ENCODE peak calls at places on chromosomes 1 and 21, in five cellular contexts. Q is fibroblast of lung, B is ovary, M is left ventricle myocardium inferior, G is DND-41. L is an unnamed sample. For H3K4me1, the result is how much of the 10 kb centered on the place peaks cover.

GRCh38 chr1:9643351-9644256 is 7.9 kb upstream of the PIK3CD start:
- DNase-seq in Q (no peak), B (no peak), M (no peak), G (no peak), L (no peak)

GRCh38 chr21:45280178-45280821 is 7.4 kb downstream of the POFUT2 start:
- DNase-seq in Q (no peak), B (peak), M (no peak), G (no peak), L (no peak)

GRCh38 chr21:35189077-35189863 is 140.2 kb upstream of the RUNX1 start:
- DNase-seq in Q (peak), B (peak), M (no peak), G (peak), L (no peak)

GRCh38 chr1:156145622-156146005 is 7.8 kb upstream of the SEMA4A start:
- DNase-seq in Q (no peak), B (no peak), M (no peak), G (no peak), L (no peak)

GRCh38 chr1:45501502-45501859 is 1.4 kb downstream of the MMACHC start:
- DNase-seq in Q (no peak), B (no peak), M (no peak), G (no peak), L (no peak)

GRCh38 chr1:30933874-30934252 is 25.3 kb upstream of the SDC3 start:
- DNase-seq in Q (no peak), B (no peak), M (no peak), G (no peak), L (no peak)

GRCh38 chr1:206544562-206545257 is 37.4 kb downstream of the RASSF5 start:
- DNase-seq in Q (peak), B (peak), M (peak), G (peak), L (peak)

GRCh38 chr1:107795994-107796393 is 169.0 kb downstream of the VAV3 start:
- DNase-seq in Q (no peak), B (no peak), M (no peak), G (no peak), L (no peak)

GRCh38 chr1:69534829-69535228 is 32.9 kb upstream of the LRRC7 start:
- DNase-seq in Q (no peak), B (no peak), M (no peak), G (no peak), L (no peak)

GRCh38 chr1:172286629-172287076 is 133.8 kb upstream of the C1orf105 start:
- DNase-seq in Q (peak), B (no peak), M (no peak), G (no peak), L (no peak)

GRCh38 chr1:24009406-24009805 is 29.3 kb upstream of the SRSF10 start:
- DNase-seq in Q (no peak), B (no peak), M (no peak), G (no peak), L (no peak)

DNA sequence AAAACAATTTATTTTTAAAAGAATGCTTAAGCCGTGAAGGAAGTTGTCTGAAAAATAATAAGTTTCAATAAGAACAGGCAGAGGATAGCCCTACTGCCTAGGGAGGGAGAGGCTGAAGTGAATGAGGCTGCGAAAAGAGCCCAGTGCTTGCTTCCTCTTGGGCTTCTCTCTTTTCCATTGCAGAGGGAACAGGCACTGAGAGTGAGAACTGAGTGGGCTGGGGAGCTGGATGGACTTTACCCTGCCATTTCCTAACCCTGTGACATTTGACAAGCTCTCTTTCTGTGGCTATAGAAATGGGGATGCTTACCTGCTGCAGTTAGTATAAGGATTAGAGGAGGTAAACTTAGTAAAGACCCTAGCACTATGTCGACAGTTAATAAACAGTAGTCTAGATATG is 30.0 kb downstream of the TENT5C start:
- DNase-seq in Q (no peak), B (no peak), M (no peak), G (no peak), L (no peak)
- H3K4me1 ChIP-seq in Q (under half), B (under half), M (under half), G (under half), L (under half)

GRCh38 chr1:3355089-3355488 is 99.4 kb upstream of the ARHGEF16 start:
- DNase-seq in Q (no peak), B (no peak), M (no peak), G (no peak), L (no peak)
- H3K4me1 ChIP-seq in Q (under half), B (under half), M (half or more), G (under half), L (under half)

DNA sequence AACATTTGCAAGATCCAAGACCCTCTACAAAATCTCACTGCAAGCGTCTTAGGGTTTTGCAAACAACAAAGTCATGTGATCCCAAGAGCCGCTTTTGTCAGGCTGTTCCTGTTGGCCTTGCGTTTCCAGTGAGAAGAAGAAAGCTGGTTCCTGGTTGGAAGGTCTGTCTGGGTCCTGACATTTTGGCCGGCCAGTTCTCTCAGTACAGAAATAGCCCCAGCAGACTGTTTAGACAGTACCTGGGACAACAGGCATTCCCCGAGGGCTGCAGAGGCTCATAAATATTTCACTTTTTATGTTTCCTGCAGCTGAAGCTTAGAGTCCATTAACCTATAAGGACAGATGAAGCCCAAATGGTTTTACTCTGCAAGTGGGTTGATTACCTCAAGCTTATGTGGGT is 8.6 kb downstream of the GPR137B start:
- DNase-seq in Q (no peak), B (no peak), M (no peak), G (no peak), L (no peak)
- H3K4me1 ChIP-seq in Q (under half), B (under half), M (half or more), G (under half), L (under half)

DNA sequence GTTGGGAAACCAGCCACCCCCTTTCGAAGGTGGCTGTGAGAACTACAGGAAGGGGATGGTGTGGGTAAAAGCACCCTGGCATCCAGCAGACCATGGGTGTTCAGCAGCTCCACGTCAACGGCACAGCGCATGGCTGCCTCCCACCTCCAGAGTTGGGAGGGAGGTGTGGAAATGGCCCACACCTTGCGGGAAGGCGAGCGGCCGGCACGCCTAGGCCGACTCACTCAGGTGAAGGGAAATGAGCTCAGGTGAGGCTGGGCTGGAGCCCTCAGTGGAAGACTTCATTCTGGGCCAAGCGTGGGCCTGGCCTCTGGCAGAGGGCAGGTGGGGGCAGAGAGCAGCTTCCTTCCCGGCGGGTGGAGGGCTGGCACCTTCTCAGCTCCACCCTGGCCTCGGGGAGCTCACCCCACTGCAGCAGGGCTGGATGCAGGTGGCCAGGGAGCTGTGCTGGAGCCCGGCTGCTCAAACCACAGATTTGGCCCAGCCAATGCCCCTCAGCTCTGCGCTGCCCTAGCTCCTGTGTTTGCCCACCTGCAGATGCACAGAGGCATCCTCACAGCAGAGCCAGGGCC is 24.8 kb upstream of the ALDH4A1 start:
- DNase-seq in Q (no peak), B (no peak), M (no peak), G (peak), L (peak)
- H3K4me1 ChIP-seq in Q (half or more), B (under half), M (half or more), G (under half), L (half or more)

GRCh38 chr1:234722904-234723588 is 113.1 kb upstream of the IRF2BP2 start:
- DNase-seq in Q (peak), B (peak), M (peak), G (peak), L (no peak)

GRCh38 chr1:234727018-234727757 is 117.2 kb upstream of the IRF2BP2 start:
- DNase-seq in Q (no peak), B (no peak), M (no peak), G (no peak), L (no peak)

GRCh38 chr1:234726359-234726836 is 116.4 kb upstream of the IRF2BP2 start:
- DNase-seq in Q (no peak), B (peak), M (no peak), G (no peak), L (no peak)

GRCh38 chr1:234724517-234725176 is 114.7 kb upstream of the IRF2BP2 start:
- DNase-seq in Q (no peak), B (peak), M (peak), G (no peak), L (no peak)

DNA sequence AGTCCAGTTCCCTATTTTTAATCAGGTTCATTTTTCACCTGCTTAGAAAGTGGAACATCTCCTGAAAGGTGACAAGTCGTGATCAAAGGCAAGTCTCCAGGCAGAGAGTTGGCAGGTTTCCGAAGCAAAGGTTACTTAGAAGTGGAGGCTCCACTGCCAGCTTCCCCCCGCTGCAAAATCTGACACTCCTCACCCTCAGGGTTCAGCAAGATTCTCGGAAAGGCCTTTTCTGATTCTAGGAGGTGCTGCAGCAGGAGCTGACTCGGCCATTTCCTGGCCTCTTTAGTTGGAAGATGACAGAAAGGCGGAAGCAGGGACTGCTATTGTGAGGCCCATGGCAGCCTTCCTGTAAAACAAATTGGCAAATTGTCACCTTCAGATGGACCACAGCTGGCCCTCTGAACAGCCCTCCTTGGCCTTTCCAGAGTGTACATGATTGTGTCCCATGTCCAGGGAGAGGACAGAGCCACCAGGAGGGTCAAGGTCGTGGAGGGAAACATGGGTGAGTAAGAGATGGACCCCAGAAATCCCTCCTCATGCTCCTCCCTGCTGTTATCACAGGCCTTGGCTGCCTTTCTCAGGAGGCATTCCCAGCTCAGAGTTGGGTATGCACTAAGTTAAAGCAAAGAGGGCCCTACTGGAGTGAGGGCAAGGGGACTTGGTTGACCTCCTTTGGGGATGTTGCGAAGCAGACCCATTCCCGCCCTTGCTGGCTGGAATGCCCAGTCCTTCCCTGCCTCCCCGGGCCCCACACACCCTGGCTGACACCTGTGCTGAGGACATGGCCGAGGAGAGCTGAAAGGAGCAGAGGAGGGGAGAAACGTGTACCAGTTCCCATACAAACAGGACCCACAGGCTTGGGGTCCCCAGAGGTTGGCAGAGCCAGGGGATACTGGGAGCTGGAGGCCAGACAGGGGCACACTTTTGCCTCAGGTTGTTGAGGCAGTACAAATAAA is 115.5 kb upstream of the IRF2BP2 start:
- DNase-seq in Q (peak), B (peak), M (peak), G (peak), L (peak)
- H3K4me1 ChIP-seq in Q (under half), B (under half), M (half or more), G (half or more), L (under half)

GRCh38 chr1:11714831-11715574 is 20.9 kb upstream of the AGTRAP start:
- DNase-seq in Q (no peak), B (no peak), M (no peak), G (no peak), L (no peak)
- H3K4me1 ChIP-seq in Q (under half), B (under half), M (under half), G (under half), L (under half)

GRCh38 chr1:151993084-151993733 is 450 bp downstream of the S100A10 start:
- DNase-seq in Q (no peak), B (peak), M (peak), G (peak), L (peak)
- H3K4me1 ChIP-seq in Q (under half), B (under half), M (half or more), G (under half), L (under half)

DNA sequence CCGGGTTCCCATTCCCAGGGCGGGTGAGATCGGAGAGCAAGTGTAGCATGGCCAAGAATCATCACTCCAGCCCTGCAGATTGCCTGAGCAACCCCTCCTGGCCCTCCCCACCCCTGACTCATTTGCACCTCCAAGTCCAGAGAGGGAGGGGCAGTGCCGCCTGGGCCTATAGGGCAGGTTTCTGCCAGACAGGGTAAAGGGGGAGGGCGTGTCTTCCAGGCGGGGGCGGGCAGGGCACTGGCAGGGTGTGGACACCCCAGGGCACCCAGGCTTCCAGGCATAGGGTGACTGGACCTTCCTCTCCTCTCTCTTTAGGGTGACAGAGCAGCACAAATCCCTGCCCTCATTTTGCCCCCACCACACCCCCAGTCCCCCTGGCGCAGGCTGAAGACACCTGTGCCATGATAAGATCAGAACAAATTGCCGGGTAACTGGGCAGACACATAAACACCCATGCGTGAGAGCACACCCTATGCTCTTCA is 3.2 kb upstream of the CRYBG2 start:
- DNase-seq in Q (no peak), B (no peak), M (no peak), G (no peak), L (no peak)
- H3K4me1 ChIP-seq in Q (under half), B (under half), M (under half), G (under half), L (under half)